ENCODE peak calls at places on chromosomes 6 and 20, in four cellular contexts. O is NCI-H2081, X is GM12865, L is nephron progenitor cell. Q is an unnamed sample.
A peak's percentile ranks its signal among the peaks of the same experiment; 100 is the strongest.

GRCh38 chr6:15682965-15683822 is 20.4 kb upstream of the DTNBP1 start:
- DNase-seq in O (no peak), X (peak; percentile 25), L (no peak), Q (no peak)

GRCh38 chr6:22466665-22467064 is 102.7 kb upstream of the HDGFL1 start:
- DNase-seq in O (peak; percentile 25), X (no peak), L (no peak), Q (no peak)

GRCh38 chr6:53273356-53273755 is 75.4 kb downstream of the ELOVL5 start:
- DNase-seq in O (no peak), X (no peak), L (no peak), Q (peak; percentile 16)

GRCh38 chr20:7291319-7291943 is 523.9 kb downstream of the BMP2 start:
- DNase-seq in O (no peak), X (no peak), L (no peak), Q (no peak)

GRCh38 chr20:51586005-51586440 is 43.5 kb upstream of the NFATC2 start:
- DNase-seq in O (no peak), X (no peak), L (no peak), Q (no peak)

GRCh38 chr20:37381621-37382538 is 35.9 kb downstream of the SRC start:
- DNase-seq in O (no peak), X (peak; percentile 50), L (no peak), Q (no peak)

GRCh38 chr6:137872071-137872470 is 5.0 kb downstream of the TNFAIP3 start:
- DNase-seq in O (no peak), X (no peak), L (no peak), Q (no peak)

GRCh38 chr6:149273318-149273717 is 44.2 kb upstream of the TAB2 start:
- DNase-seq in O (no peak), X (peak; percentile 38), L (no peak), Q (no peak)

GRCh38 chr6:85580104-85580877 is 13.4 kb downstream of the SNX14 start:
- DNase-seq in O (no peak), X (no peak), L (no peak), Q (no peak)

GRCh38 chr20:3161316-3162079 is 1.8 kb upstream of the FASTKD5 start:
- DNase-seq in O (no peak), X (no peak), L (no peak), Q (no peak)

GRCh38 chr20:59873409-59873808 is 60.0 kb downstream of the SYCP2 start:
- DNase-seq in O (no peak), X (peak; percentile 3), L (no peak), Q (no peak)

GRCh38 chr20:34312024-34312460 is 8.9 kb upstream of the AHCY start:
- DNase-seq in O (no peak), X (no peak), L (no peak), Q (peak; percentile 37)

Q was measured in WTC11.